ENCODE peak calls at places on chromosomes 12 and 14, in five cellular contexts. R is hypothalamus; K is amniotic epithelial cell; N is stimulated activated CD4-positive, alpha-beta T cell treated with anti-CD3 and anti-CD28 coated beads, Interleukin-4, amount 100 ng/mL, for 48 hours; Q is Right ventricle myocardium inferior. S is an unnamed sample.

GRCh38 chr14:51653096-51653814 is 1.5 kb downstream of the FRMD6 start:
- DNase-seq in R (no peak), K (peak; percentile 84), N (no peak), Q (no peak), S (no peak)

GRCh38 chr12:129079719-129080118 is 226.4 kb downstream of the GLT1D1 start:
- DNase-seq in R (no peak), K (no peak), N (no peak), Q (no peak), S (no peak)

GRCh38 chr12:124433906-124434305 is 133.5 kb downstream of the NCOR2 start:
- DNase-seq in R (no peak), K (no peak), N (no peak), Q (no peak), S (no peak)

GRCh38 chr12:132257955-132258490 is 71.4 kb downstream of the GALNT9 start:
- DNase-seq in R (no peak), K (no peak), N (no peak), Q (no peak), S (no peak)

GRCh38 chr12:127677537-127678131 is 589.3 kb upstream of the TMEM132C start:
- DNase-seq in R (peak; percentile 56), K (peak; percentile 29), N (peak; percentile 37), Q (no peak), S (peak; percentile 76)

GRCh38 chr12:76790564-76791552 is 26.9 kb downstream of the ZDHHC17 start:
- DNase-seq in R (no peak), K (peak; percentile 26), N (no peak), Q (no peak), S (no peak)

GRCh38 chr12:94309348-94309747 is 150.3 kb downstream of the CEP83 start:
- DNase-seq in R (no peak), K (no peak), N (no peak), Q (no peak), S (no peak)

GRCh38 chr12:12081836-12082497 is 11.2 kb downstream of the BCL2L14 start:
- DNase-seq in R (no peak), K (peak; percentile 33), N (no peak), Q (no peak), S (peak; percentile 15)

GRCh38 chr14:89137514-89138163 is 279.4 kb downstream of the FOXN3 start:
- DNase-seq in R (no peak), K (peak; percentile 90), N (no peak), Q (peak; percentile 74), S (no peak)

GRCh38 chr14:20469890-20470858 is 968 bp downstream of the PNP start:
- DNase-seq in R (no peak), K (peak; percentile 74), N (peak; percentile 39), Q (no peak), S (no peak)

GRCh38 chr14:56474419-56475022 is 105.1 kb upstream of the TMEM260 start:
- DNase-seq in R (no peak), K (peak; percentile 34), N (no peak), Q (no peak), S (peak; percentile 62)

S was measured in retina.